ENCODE peak calls at places on chromosomes 6 and 20, in ten cellular contexts. H, R, S, D, A, L, X, T, G and B are unnamed samples.

GRCh38 chr6:50091641-50092040 is 41.9 kb upstream of the DEFB112 start:
- DNase-seq in H (peak; percentile 17), R (no peak), S (no peak), D (no peak), A (no peak), L (no peak), X (no peak), T (no peak), G (no peak), B (no peak)

GRCh38 chr6:139917943-139918342 is 543.5 kb upstream of the CITED2 start:
- DNase-seq in H (no peak), R (no peak), S (no peak), D (no peak), A (no peak), L (no peak), X (no peak), T (no peak), G (no peak), B (no peak)

GRCh38 chr6:125174626-125175025 is 21.1 kb downstream of the TPD52L1 start:
- DNase-seq in H (no peak), R (no peak), S (no peak), D (peak; percentile 40), A (no peak), L (no peak), X (no peak), T (no peak), G (no peak), B (no peak)

GRCh38 chr6:142885182-142885867 is 59.7 kb downstream of the HIVEP2 start:
- DNase-seq in H (peak; percentile 77), R (no peak), S (peak; percentile 56), D (no peak), A (no peak), L (peak; percentile 99), X (peak; percentile 65), T (no peak), G (peak; percentile 80), B (peak; percentile 100)

GRCh38 chr6:36780517-36781210 is 58.6 kb downstream of the CPNE5 start:
- DNase-seq in H (no peak), R (no peak), S (no peak), D (no peak), A (no peak), L (no peak), X (peak; percentile 85), T (no peak), G (no peak), B (no peak)

GRCh38 chr6:133242761-133243590 is 1.8 kb downstream of the EYA4 start:
- DNase-seq in H (peak; percentile 45), R (no peak), S (no peak), D (no peak), A (no peak), L (no peak), X (no peak), T (peak; percentile 29), G (no peak), B (no peak)

GRCh38 chr6:113560908-113561307 is 296.2 kb upstream of the MARCKS start:
- DNase-seq in H (peak; percentile 51), R (no peak), S (peak; percentile 29), D (no peak), A (no peak), L (peak; percentile 81), X (no peak), T (no peak), G (no peak), B (peak; percentile 92)

GRCh38 chr20:958936-959815 is 42.9 kb downstream of the RSPO4 start:
- DNase-seq in H (no peak), R (no peak), S (no peak), D (no peak), A (no peak), L (no peak), X (no peak), T (no peak), G (no peak), B (no peak)

GRCh38 chr6:158706369-158706982 is 56.6 kb downstream of the SYTL3 start:
- DNase-seq in H (peak; percentile 29), R (no peak), S (peak; percentile 74), D (no peak), A (no peak), L (peak; percentile 62), X (no peak), T (peak; percentile 58), G (no peak), B (peak; percentile 23)

GRCh38 chr6:33673847-33674246 is 37.7 kb downstream of the UQCC2 start:
- DNase-seq in H (no peak), R (no peak), S (no peak), D (no peak), A (no peak), L (no peak), X (no peak), T (no peak), G (no peak), B (no peak)

GRCh38 chr6:73636048-73636447 is 17.7 kb downstream of the SLC17A5 start:
- DNase-seq in H (peak; percentile 57), R (no peak), S (peak; percentile 36), D (no peak), A (no peak), L (peak; percentile 32), X (no peak), T (no peak), G (no peak), B (no peak)

GRCh38 chr6:41713161-41713649 is 22.2 kb downstream of the TFEB start:
- DNase-seq in H (peak; percentile 26), R (no peak), S (peak; percentile 49), D (peak; percentile 82), A (no peak), L (peak; percentile 37), X (peak; percentile 78), T (peak; percentile 54), G (no peak), B (peak; percentile 47)

GRCh38 chr20:3818155-3819151 is 1.9 kb upstream of the AP5S1 start:
- DNase-seq in H (peak; percentile 61), R (no peak), S (peak; percentile 80), D (peak; percentile 64), A (peak; percentile 44), L (peak; percentile 89), X (peak; percentile 94), T (peak; percentile 71), G (no peak), B (peak; percentile 65)

GRCh38 chr6:37285861-37286311 is 27.9 kb upstream of the TMEM217 start:
- DNase-seq in H (no peak), R (no peak), S (no peak), D (no peak), A (no peak), L (no peak), X (no peak), T (no peak), G (no peak), B (no peak)

GRCh38 chr6:2791124-2792050 is 26.2 kb downstream of the WRNIP1 start:
- DNase-seq in H (peak; percentile 87), R (no peak), S (peak; percentile 89), D (peak; percentile 48), A (peak; percentile 61), L (peak; percentile 89), X (peak; percentile 81), T (peak; percentile 47), G (peak; percentile 54), B (peak; percentile 71)

GRCh38 chr20:61569836-61570235 is 317.8 kb downstream of the CDH4 start:
- DNase-seq in H (no peak), R (no peak), S (no peak), D (no peak), A (no peak), L (no peak), X (no peak), T (no peak), G (no peak), B (no peak)

GRCh38 chr6:65595540-65595939 is 111.5 kb downstream of the EYS start:
- DNase-seq in H (no peak), R (no peak), S (no peak), D (no peak), A (no peak), L (no peak), X (no peak), T (no peak), G (no peak), B (no peak)

GRCh38 chr20:14717124-14718004 is 380.0 kb upstream of the FLRT3 start:
- DNase-seq in H (no peak), R (no peak), S (no peak), D (no peak), A (no peak), L (no peak), X (peak; percentile 19), T (no peak), G (no peak), B (no peak)

GRCh38 chr20:50242863-50243609 is 52.4 kb downstream of the CEBPB start:
- DNase-seq in H (no peak), R (no peak), S (no peak), D (peak; percentile 38), A (no peak), L (peak; percentile 59), X (peak; percentile 53), T (no peak), G (no peak), B (peak; percentile 61)

GRCh38 chr6:32638521-32639219 is 1.5 kb downstream of the HLA-DQA1 start:
- DNase-seq in H (no peak), R (no peak), S (no peak), D (no peak), A (no peak), L (no peak), X (no peak), T (no peak), G (no peak), B (no peak)

GRCh38 chr20:45487231-45487635 is 17.7 kb downstream of the WFDC2 start:
- DNase-seq in H (no peak), R (no peak), S (no peak), D (no peak), A (no peak), L (no peak), X (no peak), T (no peak), G (no peak), B (no peak)

GRCh38 chr6:142551145-142551811 is 249.5 kb downstream of the ADGRG6 start:
- DNase-seq in H (no peak), R (no peak), S (peak; percentile 51), D (no peak), A (no peak), L (no peak), X (no peak), T (no peak), G (peak; percentile 58), B (peak; percentile 11)

GRCh38 chr6:146851837-146852236 is 253.1 kb downstream of the ADGB start:
- DNase-seq in H (peak; percentile 58), R (no peak), S (peak; percentile 65), D (no peak), A (no peak), L (peak; percentile 75), X (no peak), T (no peak), G (no peak), B (peak; percentile 98)